ENCODE peak calls at places on chromosomes 4 and X, in five cellular contexts. U is stomach; P is uterus; Q is left lung; X is CD4-positive, alpha-beta T cell. O is an unnamed sample.

GRCh38 chr4:144411700-144412099 is 234.3 kb upstream of the HHIP start:
- DNase-seq in Q (no peak), X (no peak), P (no peak), U (no peak), O (no peak)

GRCh38 chr4:96983830-96984229 is 1143.9 kb downstream of the PDHA2 start:
- DNase-seq in Q (no peak), P (no peak), U (no peak), X (no peak), O (no peak)

GRCh38 chrX:47648376-47648775 is 2.0 kb downstream of the ELK1 start:
- DNase-seq in U (no peak), Q (no peak), P (no peak), X (no peak), O (no peak)

GRCh38 chr4:3512719-3513118 is 19.5 kb downstream of the LRPAP1 start:
- DNase-seq in X (no peak), Q (peak), U (no peak), P (no peak), O (no peak)

GRCh38 chrX:155068165-155068564 is 2.8 kb downstream of the CMC4 start:
- DNase-seq in Q (no peak), U (no peak), X (no peak), P (no peak), O (no peak)

GRCh38 chr4:42473071-42473684 is 75.9 kb downstream of the SHISA3 start:
- DNase-seq in Q (no peak), P (no peak), X (no peak), U (no peak), O (no peak)

GRCh38 chr4:78684196-78685079 is 91.7 kb upstream of the BMP2K start:
- DNase-seq in Q (no peak), U (no peak), P (no peak), X (no peak), O (no peak)

GRCh38 chr4:25915359-25915716 is 1.3 kb downstream of the SMIM20 start:
- DNase-seq in X (no peak), U (no peak), P (peak), Q (no peak), O (no peak)

GRCh38 chrX:28576117-28576516 is 11.1 kb upstream of the IL1RAPL1 start:
- DNase-seq in Q (no peak), P (no peak), X (no peak), U (no peak), O (no peak)

GRCh38 chr4:79652232-79652631 is 244.2 kb upstream of the GK2 start:
- DNase-seq in P (no peak), Q (no peak), U (no peak), X (no peak), O (no peak)

GRCh38 chrX:46733226-46733625 is 25.7 kb downstream of the SLC9A7 start:
- DNase-seq in U (no peak), P (no peak), X (no peak), Q (no peak), O (no peak)

GRCh38 chr4:186807809-186808634 is 84.4 kb upstream of the FAT1 start:
- DNase-seq in Q (no peak), U (no peak), P (no peak), X (no peak), O (no peak)

GRCh38 chr4:121182296-121182695 is 18.2 kb upstream of the TNIP3 start:
- DNase-seq in Q (no peak), U (no peak), P (no peak), X (no peak), O (no peak)

GRCh38 chr4:140059159-140059558 is 94.8 kb downstream of the MAML3 start:
- DNase-seq in X (no peak), P (no peak), U (peak), Q (no peak), O (no peak)

GRCh38 chr4:8745036-8745827 is 126.4 kb downstream of the HMX1 start:
- DNase-seq in U (no peak), X (no peak), P (no peak), Q (no peak), O (no peak)

GRCh38 chrX:68196939-68197791 is 236.1 kb downstream of the OPHN1 start:
- DNase-seq in P (peak), U (no peak), Q (no peak), X (no peak), O (no peak)

GRCh38 chrX:15761564-15762191 is 23.6 kb downstream of the CA5B start:
- DNase-seq in Q (no peak), X (no peak), P (no peak), U (no peak), O (no peak)

GRCh38 chr4:44056721-44057151 is 391.9 kb downstream of the KCTD8 start:
- DNase-seq in U (no peak), X (no peak), P (no peak), Q (no peak), O (no peak)

GRCh38 chr4:18686338-18687039 is 664.9 kb upstream of the LCORL start:
- DNase-seq in P (no peak), U (no peak), Q (no peak), X (no peak), O (no peak)

GRCh38 chr4:16857425-16857824 is 41.0 kb downstream of the LDB2 start:
- DNase-seq in P (no peak), X (no peak), U (no peak), Q (no peak), O (no peak)

GRCh38 chr4:16862688-16863087 is 35.8 kb downstream of the LDB2 start:
- DNase-seq in X (no peak), U (no peak), P (no peak), Q (no peak), O (no peak)

GRCh38 chr4:16860506-16860905 is 37.9 kb downstream of the LDB2 start:
- DNase-seq in Q (no peak), U (no peak), P (no peak), X (no peak), O (no peak)

GRCh38 chr4:16859031-16859430 is 39.4 kb downstream of the LDB2 start:
- DNase-seq in P (no peak), Q (no peak), X (no peak), U (no peak), O (no peak)

GRCh38 chr4:16858275-16858752 is 40.1 kb downstream of the LDB2 start:
- DNase-seq in P (no peak), U (no peak), Q (no peak), X (no peak), O (no peak)
- H3K27ac ChIP-seq in P (no peak), U (peak), Q (peak), X (no peak), O (peak)

GRCh38 chr4:38914859-38915258 is 47.3 kb downstream of the FAM114A1 start:
- DNase-seq in P (no peak), X (no peak), U (no peak), Q (no peak), O (no peak)
- H3K27ac ChIP-seq in P (no peak), X (no peak), U (no peak), Q (no peak), O (no peak)

DNA sequence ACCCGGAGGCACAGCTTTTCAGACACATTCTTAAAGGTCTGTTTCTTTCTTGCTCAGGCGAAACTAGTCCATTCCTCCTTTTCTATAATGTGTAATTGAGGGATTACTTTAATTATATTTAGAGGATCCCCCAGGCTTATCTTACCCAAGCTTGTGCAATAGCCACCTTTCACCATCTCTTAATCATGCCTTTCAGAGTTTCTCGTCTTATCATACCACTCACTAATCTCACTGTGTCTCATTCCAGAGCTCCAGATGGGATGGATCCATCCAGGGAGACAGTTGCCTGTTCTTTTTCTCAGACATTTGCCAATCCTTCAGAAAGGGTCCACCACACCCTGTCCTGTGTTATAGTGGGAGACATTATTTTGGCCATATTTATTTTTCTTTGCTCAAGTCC is 12.5 kb downstream of the SPARCL1 start:
- DNase-seq in P (no peak), U (no peak), X (no peak), Q (no peak), O (no peak)
- H3K27ac ChIP-seq in P (peak), U (peak), X (no peak), Q (no peak), O (no peak)

DNA sequence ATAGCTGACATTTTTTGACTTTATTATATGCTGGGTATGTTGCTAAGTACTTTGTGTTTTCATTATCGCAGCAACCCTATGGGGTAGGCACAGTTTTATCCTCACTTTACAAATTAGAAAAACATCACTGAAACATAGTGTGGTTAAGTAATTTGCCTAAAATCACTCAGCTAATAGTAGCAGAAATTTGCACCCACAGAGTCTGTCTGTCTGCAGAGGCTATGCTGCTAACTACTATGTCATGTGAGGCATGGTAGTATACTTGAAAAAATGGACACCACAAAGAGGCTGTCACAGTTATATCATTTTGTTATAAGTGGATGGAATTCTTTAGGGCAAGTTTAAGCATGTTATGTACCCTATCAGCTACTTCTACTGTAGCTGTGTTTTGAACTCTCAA is 69.0 kb downstream of the STAG2 start:
- DNase-seq in X (no peak), U (no peak), Q (no peak), P (no peak), O (no peak)
- H3K27ac ChIP-seq in X (no peak), U (no peak), Q (no peak), P (no peak), O (no peak)

DNA sequence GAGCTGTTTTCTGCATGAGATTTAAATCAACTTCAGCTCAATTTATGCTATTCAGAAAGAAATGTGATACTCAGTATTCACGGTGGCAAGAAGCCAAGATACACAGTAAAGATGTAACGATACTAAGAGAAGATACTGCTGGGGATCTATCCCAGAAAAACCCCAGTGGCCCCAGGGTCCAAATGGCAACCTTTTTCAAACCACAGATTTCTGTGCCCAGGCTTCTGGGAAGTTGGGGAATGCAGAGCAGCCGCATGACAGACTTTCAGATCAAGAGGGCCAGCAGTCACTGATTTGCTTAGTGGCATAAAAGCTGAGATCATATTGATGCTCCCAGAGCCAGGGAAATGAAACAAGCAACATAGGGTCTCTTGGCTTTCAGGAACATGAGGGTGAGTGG is 353.9 kb downstream of the AFF2 start:
- DNase-seq in X (no peak), P (no peak), Q (no peak), U (no peak), O (no peak)
- H3K27ac ChIP-seq in X (no peak), P (no peak), Q (no peak), U (no peak), O (no peak)

O was measured in right atrium auricular region.